ENCODE peak calls at places on chromosomes 7 and 10, in four cellular contexts. D is mammary epithelial cell, L is uterus, I is PC-9. F is an unnamed sample.

GRCh38 chr7:97226541-97226940 is 109.0 kb downstream of the SDHAF3 start:
- DNase-seq in D (no peak), L (no peak), I (no peak), F (no peak)

GRCh38 chr10:61899045-61899444 is 2.5 kb upstream of the ARID5B start:
- DNase-seq in D (peak; percentile 79), L (no peak), I (peak; percentile 80), F (no peak)

GRCh38 chr10:91567815-91568214 is 65.1 kb downstream of the PPP1R3C start:
- DNase-seq in D (peak; percentile 66), L (no peak), I (no peak), F (no peak)

GRCh38 chr10:104142081-104142480 is 20.1 kb downstream of the SFR1 start:
- DNase-seq in D (no peak), L (no peak), I (no peak), F (no peak)

GRCh38 chr7:27606270-27607209 is 56.1 kb downstream of the HIBADH start:
- DNase-seq in D (peak; percentile 36), L (no peak), I (peak; percentile 48), F (no peak)

GRCh38 chr7:135257790-135258189 is 24.2 kb downstream of the STRA8 start:
- DNase-seq in D (no peak), L (no peak), I (no peak), F (no peak)

GRCh38 chr7:118492466-118492865 is 268.0 kb downstream of the ANKRD7 start:
- DNase-seq in D (no peak), L (no peak), I (no peak), F (no peak)

GRCh38 chr10:75111906-75112703 is 649 bp downstream of the SAMD8 start:
- DNase-seq in D (peak; percentile 51), L (peak; percentile 62), I (no peak), F (peak; percentile 55)

GRCh38 chr10:71285180-71285545 is 33.9 kb upstream of the SLC29A3 start:
- DNase-seq in D (peak; percentile 9), L (peak; percentile 58), I (peak; percentile 41), F (peak; percentile 39)

GRCh38 chr10:33520223-33520622 is 185.8 kb upstream of the NRP1 start:
- DNase-seq in D (no peak), L (no peak), I (no peak), F (no peak)

GRCh38 chr10:96468845-96469244 is 44.9 kb downstream of the TLL2 start:
- DNase-seq in D (no peak), L (no peak), I (no peak), F (no peak)

GRCh38 chr7:101614939-101615302 is 14.2 kb downstream of the MYL10 start:
- DNase-seq in D (peak; percentile 45), L (no peak), I (peak; percentile 74), F (no peak)

GRCh38 chr10:121553455-121553854 is 44.8 kb downstream of the FGFR2 start:
- DNase-seq in D (no peak), L (no peak), I (no peak), F (no peak)

GRCh38 chr7:133394369-133394768 is 141.5 kb downstream of the EXOC4 start:
- DNase-seq in D (no peak), L (no peak), I (no peak), F (no peak)

GRCh38 chr7:29626730-29627129 is 63.1 kb downstream of the PRR15 start:
- DNase-seq in D (no peak), L (no peak), I (no peak), F (no peak)

GRCh38 chr10:71320592-71320991 is 1.5 kb downstream of the SLC29A3 start:
- DNase-seq in D (no peak), L (no peak), I (no peak), F (no peak)

GRCh38 chr10:44195120-44196007 is 189.5 kb downstream of the CXCL12 start:
- DNase-seq in D (peak; percentile 59), L (peak; percentile 80), I (no peak), F (peak; percentile 68)

GRCh38 chr7:128937647-128938523 is at the start of gene IRF5:
- DNase-seq in D (peak; percentile 64), L (no peak), I (peak; percentile 52), F (peak; percentile 86)

GRCh38 chr10:126640391-126640790 is 30.1 kb downstream of the C10orf90 start:
- DNase-seq in D (peak; percentile 59), L (no peak), I (no peak), F (no peak)

GRCh38 chr10:129028425-129028824 is 438.6 kb upstream of the MGMT start:
- DNase-seq in D (no peak), L (no peak), I (no peak), F (no peak)

GRCh38 chr7:112501958-112502503 is 21.2 kb downstream of the LSMEM1 start:
- DNase-seq in D (no peak), L (no peak), I (no peak), F (no peak)

GRCh38 chr7:112502700-112503099 is 21.9 kb downstream of the LSMEM1 start:
- DNase-seq in D (no peak), L (no peak), I (no peak), F (no peak)

GRCh38 chr7:112503361-112504023 is 22.7 kb downstream of the LSMEM1 start:
- DNase-seq in D (no peak), L (no peak), I (no peak), F (no peak)

GRCh38 chr7:112497481-112497880 is 16.7 kb downstream of the LSMEM1 start:
- DNase-seq in D (no peak), L (no peak), I (no peak), F (no peak)

DNA sequence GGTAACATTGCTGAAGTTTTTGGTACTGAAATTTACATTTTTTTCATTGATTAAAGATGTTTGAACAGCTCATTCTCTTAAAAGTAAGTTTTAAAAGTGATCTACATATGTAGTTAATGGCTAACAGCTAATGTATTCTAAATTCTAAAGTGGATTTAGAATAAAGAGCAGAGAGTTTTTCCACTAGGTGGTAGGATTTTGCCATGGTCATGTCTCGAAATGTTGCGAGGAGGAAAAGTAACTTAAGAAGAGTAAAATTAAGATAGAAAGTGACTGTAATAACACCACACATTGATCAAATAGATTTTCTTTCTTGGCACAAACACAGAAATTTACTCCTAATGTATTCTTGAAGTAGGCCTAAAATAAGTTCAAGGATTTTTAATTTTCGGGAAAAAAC is 19.8 kb downstream of the LSMEM1 start:
- DNase-seq in D (no peak), L (no peak), I (no peak), F (no peak)
- TF ChIP-seq CTCF in D (peak; percentile 16), L (no peak), I (no peak), F (no peak)

GRCh38 chr10:111756541-111757061 is 427.0 kb downstream of the GPAM start:
- DNase-seq in D (peak; percentile 0), L (peak; percentile 28), I (no peak), F (no peak)
- H3K36me3 ChIP-seq in D (no peaks in the 10 kb centered on the region), L (no peaks in the 10 kb centered on the region), I (no peaks in the 10 kb centered on the region), F (no peaks in the 10 kb centered on the region)

DNA sequence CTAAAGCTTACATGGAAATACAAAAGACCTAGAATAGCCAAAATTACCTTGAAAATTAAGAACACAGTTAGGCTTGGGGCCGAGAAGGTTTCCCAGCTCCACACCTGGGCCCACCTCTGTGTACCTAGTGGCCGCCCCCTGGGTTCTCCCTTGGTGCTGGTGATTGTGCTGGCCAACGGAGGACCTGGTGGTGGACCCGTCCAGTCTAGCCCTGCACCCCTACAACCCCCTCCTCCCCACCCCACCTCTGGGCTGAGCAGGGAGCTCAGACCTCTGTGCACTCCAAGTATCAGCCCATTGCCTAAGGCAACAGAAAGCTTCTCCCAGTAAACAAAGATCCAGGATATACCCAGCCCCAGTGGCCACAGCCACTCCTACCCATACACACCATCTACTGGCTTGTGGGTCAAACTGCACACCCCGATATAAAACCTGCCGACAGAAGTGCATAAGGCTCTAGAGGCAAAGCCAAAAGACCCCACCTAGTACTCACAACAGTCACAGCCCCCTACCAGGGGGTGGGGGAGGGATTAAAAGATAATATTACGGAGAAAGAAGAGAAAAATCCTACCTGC is 105.0 kb upstream of the DIP2C start:
- DNase-seq in D (no peak), L (peak; percentile 4), I (no peak), F (no peak)
- TF ChIP-seq CTCF in D (peak; percentile 10), L (no peak), I (no peak), F (no peak)

GRCh38 chr10:127982601-127983000 is 75.7 kb downstream of the PTPRE start:
- DNase-seq in D (no peak), L (no peak), I (no peak), F (no peak)
- H3K36me3 ChIP-seq in D (no peaks in the 10 kb centered on the region), L (no peaks in the 10 kb centered on the region), I (no peaks in the 10 kb centered on the region), F (no peaks in the 10 kb centered on the region)

DNA sequence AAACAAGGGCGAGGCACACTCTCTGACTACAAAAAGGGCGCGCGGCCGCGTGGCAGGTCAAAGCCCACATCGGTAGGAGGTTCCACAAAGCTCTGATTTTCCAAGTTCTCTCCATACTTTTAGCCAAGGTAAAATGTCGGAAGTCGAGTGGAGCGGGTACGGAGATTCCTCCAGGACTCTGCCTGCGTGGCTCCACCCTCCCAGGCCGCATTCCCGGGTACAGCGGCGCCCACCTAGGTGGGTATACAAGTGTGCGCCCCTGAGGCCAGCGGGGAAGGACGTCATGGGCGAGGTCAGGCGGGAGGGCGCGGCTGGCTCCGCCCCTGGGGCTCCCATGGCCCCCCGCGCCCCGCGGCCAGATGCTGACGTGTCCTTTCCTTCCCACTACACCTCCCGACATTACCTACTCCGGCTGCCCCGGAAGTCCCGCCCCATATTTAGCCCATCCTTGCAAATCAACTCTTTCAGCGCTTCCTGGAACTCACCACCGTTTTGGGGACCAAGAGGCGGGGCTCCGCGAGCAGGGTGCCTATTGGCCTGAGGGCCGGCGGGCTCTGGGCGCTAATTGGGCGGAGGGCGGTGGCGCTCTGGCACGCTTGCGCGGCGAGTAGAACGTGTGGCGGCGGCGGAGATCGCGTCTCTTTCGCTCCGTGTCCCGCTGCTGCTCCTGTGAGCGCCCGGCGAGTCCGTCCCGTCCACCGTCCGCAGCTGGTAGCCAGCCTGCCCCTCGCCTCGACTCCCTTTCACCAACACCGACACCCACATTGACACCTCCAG is at the start of gene SND1:
- DNase-seq in D (peak; percentile 99), L (peak; percentile 99), I (peak; percentile 98), F (peak; percentile 100)
- TF ChIP-seq CTCF in D (no peak), L (no peak), I (no peak), F (no peak)

DNA sequence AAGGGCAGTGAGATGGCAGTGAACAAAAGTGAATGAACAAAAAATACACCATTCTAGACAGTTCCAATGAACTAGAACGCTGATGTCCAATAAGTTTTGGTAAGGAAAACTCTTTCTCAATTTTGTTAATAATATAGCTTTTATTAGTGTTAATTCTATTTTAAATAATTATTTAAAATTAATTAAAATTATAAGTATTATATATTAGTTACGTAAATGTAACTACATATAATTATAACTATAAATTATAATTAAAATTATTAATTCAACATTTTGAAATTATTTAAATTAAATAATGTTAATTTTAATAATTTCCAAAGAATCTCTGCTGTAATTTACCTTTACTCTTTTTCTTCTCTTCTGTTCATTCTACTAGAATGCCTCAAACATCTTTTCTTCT is 5.4 kb downstream of the SRI start:
- DNase-seq in D (no peak), L (no peak), I (no peak), F (no peak)
- H3K36me3 ChIP-seq in D (peaks cover 31% of the 10 kb centered on the region), L (no peaks in the 10 kb centered on the region), I (peaks cover 81% of the 10 kb centered on the region), F (peaks cover 4% of the 10 kb centered on the region)

DNA sequence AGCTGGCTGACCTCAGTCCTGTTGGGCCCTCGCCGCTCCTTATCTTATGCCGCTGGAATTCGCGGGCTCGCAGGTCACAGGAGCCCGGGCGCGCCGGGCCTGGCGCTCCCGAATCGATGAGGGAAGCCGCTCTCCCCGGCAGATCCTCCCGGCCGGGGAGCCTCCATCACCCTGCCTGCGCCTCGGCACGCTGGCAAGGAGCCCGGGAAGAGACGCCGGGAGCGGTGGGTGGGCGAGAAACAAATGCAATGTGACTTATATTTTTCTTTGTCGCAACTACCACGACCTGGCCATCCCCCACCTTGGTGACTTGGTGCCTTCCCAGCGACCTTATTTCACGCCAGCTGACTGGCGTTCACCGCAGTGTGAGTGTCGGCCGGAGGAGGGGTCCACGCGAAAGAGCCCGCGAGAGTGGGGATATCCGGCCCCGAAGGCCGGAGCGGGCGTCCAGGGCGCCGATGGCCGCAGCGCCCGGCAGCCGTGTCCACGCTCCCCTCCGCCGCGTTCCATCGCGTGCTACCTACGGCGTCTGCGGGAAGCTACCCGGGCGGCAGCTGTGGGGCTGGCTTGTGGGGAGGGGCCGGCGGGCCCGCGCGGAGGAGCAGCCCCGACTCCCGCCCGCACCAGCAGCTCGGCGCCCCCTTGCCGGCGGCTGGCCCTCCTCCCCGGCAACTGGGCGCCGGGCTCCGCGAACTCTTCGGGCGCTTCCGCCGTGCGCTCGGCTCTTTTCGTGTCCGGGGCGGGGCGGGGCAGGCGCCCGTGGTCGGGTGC is 494 bp upstream of the BMPR1A start:
- DNase-seq in D (peak; percentile 85), L (peak; percentile 94), I (peak; percentile 61), F (peak; percentile 92)
- TF ChIP-seq CTCF in D (no peak), L (peak; percentile 5), I (no peak), F (no peak)